ENCODE peak calls at places on chromosomes 13 and 19, in five cellular contexts. C is HAP-1, F is cardiac muscle cell, T is BE2C, B is mammary epithelial cell. G is an unnamed sample. For H3K36me3, the result is how much of the 10 kb centered on the place peaks cover.

GRCh38 chr19:7987084-7987768 is 18.2 kb downstream of the ELAVL1 start:
- DNase-seq in C (no peak), F (no peak), T (no peak), B (no peak), G (no peak)

GRCh38 chr13:85650613-85651012 is 148.6 kb downstream of the SLITRK6 start:
- DNase-seq in C (no peak), F (no peak), T (no peak), B (peak), G (no peak)

GRCh38 chr19:7682175-7682855 is 1.7 kb downstream of the TRAPPC5 start:
- DNase-seq in C (no peak), F (no peak), T (no peak), B (no peak), G (no peak)

GRCh38 chr13:51330741-51331140 is 8.8 kb upstream of the SERPINE3 start:
- DNase-seq in C (no peak), F (no peak), T (no peak), B (peak), G (no peak)

GRCh38 chr13:46804391-46804815 is 7.4 kb upstream of the ESD start:
- DNase-seq in C (no peak), F (no peak), T (no peak), B (peak), G (no peak)

GRCh38 chr13:78606471-78607408 is 3.4 kb upstream of the POU4F1 start:
- DNase-seq in C (no peak), F (no peak), T (no peak), B (no peak), G (no peak)

GRCh38 chr19:53365899-53366493 is 491 bp downstream of the ZNF525 start:
- DNase-seq in C (no peak), F (peak), T (peak), B (peak), G (peak)

GRCh38 chr13:105773887-105774538 is 761.4 kb downstream of the EFNB2 start:
- DNase-seq in C (no peak), F (no peak), T (peak), B (no peak), G (no peak)

GRCh38 chr13:109787135-109787954 is 962 bp upstream of the IRS2 start:
- DNase-seq in C (no peak), F (peak), T (peak), B (peak), G (no peak)

GRCh38 chr19:6464070-6464873 is at the start of gene CRB3:
- DNase-seq in C (no peak), F (no peak), T (no peak), B (peak), G (peak)

GRCh38 chr13:105735269-105735668 is 800.2 kb downstream of the EFNB2 start:
- DNase-seq in C (no peak), F (no peak), T (peak), B (no peak), G (no peak)

GRCh38 chr19:33197591-33198000 is 3.5 kb downstream of the LRP3 start:
- DNase-seq in C (no peak), F (no peak), T (no peak), B (no peak), G (no peak)

GRCh38 chr13:80379245-80379644 is 38.3 kb upstream of the SPRY2 start:
- DNase-seq in C (no peak), F (no peak), T (no peak), B (peak), G (no peak)

GRCh38 chr19:8561071-8561764 is 16.0 kb downstream of the MYO1F start:
- DNase-seq in C (no peak), F (no peak), T (no peak), B (no peak), G (no peak)

GRCh38 chr13:110356362-110356761 is 49.3 kb downstream of the COL4A2 start:
- DNase-seq in C (no peak), F (no peak), T (no peak), B (no peak), G (no peak)

GRCh38 chr13:97127842-97128241 is 94.3 kb upstream of the MBNL2 start:
- DNase-seq in C (no peak), F (no peak), T (no peak), B (no peak), G (no peak)

GRCh38 chr19:351976-352625 is 7.5 kb upstream of the MIER2 start:
- DNase-seq in C (no peak), F (no peak), T (no peak), B (no peak), G (no peak)

GRCh38 chr19:47415953-47416666 is 3.2 kb downstream of the MEIS3 start:
- DNase-seq in C (no peak), F (no peak), T (no peak), B (no peak), G (no peak)

GRCh38 chr13:94327318-94327717 is 152.2 kb downstream of the DCT start:
- DNase-seq in C (no peak), F (no peak), T (no peak), B (no peak), G (no peak)

GRCh38 chr19:42086770-42087550 is 11.0 kb downstream of the ZNF574 start:
- DNase-seq in C (no peak), F (no peak), T (no peak), B (no peak), G (no peak)

GRCh38 chr13:52669677-52670076 is 17.0 kb downstream of the SUGT1 start:
- DNase-seq in C (no peak), F (no peak), T (no peak), B (no peak), G (no peak)

GRCh38 chr19:39307233-39307821 is 11.1 kb downstream of the IFNL1 start:
- DNase-seq in C (no peak), F (peak), T (no peak), B (no peak), G (no peak)

GRCh38 chr19:36973021-36973843 is 57.1 kb downstream of the ZNF568 start:
- DNase-seq in C (no peak), F (peak), T (peak), B (peak), G (peak)

GRCh38 chr19:16566702-16567101 is 5.5 kb downstream of the SLC35E1 start:
- DNase-seq in C (no peak), F (no peak), T (no peak), B (no peak), G (no peak)

GRCh38 chr19:16562608-16563025 is 9.6 kb downstream of the SLC35E1 start:
- DNase-seq in C (no peak), F (no peak), T (no peak), B (no peak), G (no peak)

GRCh38 chr19:16566161-16566560 is 6.1 kb downstream of the SLC35E1 start:
- DNase-seq in C (no peak), F (no peak), T (no peak), B (no peak), G (no peak)

GRCh38 chr19:16561382-16561781 is 10.8 kb downstream of the SLC35E1 start:
- DNase-seq in C (no peak), F (no peak), T (no peak), B (no peak), G (no peak)

GRCh38 chr19:16564842-16565241 is 7.4 kb downstream of the SLC35E1 start:
- DNase-seq in C (no peak), F (no peak), T (no peak), B (no peak), G (peak)
- H3K36me3 ChIP-seq in C (under half), F (under half), T (half or more), B (under half), G (under half)

DNA sequence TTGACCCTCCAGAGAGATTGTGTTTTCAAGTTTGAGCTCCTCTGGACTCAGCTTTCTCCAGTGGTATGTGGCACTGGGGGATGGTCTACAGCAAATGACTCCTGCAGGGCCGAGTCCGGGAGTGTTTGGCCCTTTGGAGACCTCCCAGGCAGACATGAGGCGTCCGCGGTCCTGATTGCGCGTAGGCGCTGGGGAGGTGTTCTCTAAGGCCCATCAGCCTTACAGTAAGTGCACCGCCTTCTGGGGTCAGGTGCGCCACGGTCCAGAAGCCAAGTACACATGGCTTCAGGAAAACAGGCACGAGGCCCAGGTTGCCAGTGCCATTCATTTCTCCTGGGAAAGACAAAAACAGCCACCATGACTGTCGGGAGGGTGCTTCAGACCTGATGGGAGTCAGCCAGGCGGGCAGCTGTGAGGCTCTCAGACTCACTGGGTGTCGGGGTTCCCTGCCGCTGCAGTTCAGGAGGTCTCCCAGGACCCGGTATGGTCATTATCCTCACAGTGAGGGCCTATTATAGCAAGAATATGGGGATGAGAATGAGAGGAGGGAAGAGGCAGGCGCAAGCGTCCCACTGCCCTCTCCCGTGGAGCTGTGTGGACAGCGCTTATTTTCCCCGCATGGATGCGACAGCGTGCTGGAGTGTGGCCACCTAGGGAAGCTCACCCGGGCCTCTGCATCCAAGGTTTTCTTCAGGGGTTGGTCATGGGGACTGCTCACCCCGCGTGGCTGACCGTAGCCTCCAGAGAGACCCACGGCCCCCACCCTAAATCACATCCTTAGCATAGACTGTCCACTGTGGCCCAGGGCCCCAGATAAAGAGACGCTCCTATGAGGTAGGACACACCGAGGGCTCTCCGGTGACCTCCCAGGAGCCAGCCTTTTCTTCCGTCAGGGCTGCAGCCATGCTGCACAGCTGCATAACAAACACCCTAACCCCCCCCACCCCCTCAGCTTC is 21.8 kb downstream of the CCDC8 start:
- DNase-seq in C (no peak), F (no peak), T (no peak), B (no peak), G (no peak)
- H3K36me3 ChIP-seq in C (half or more), F (under half), T (half or more), B (under half), G (under half)

GRCh38 chr13:26213982-26214381 is 8.1 kb downstream of the RNF6 start:
- DNase-seq in C (no peak), F (no peak), T (no peak), B (no peak), G (no peak)
- H3K36me3 ChIP-seq in C (half or more), F (half or more), T (under half), B (under half), G (under half)

DNA sequence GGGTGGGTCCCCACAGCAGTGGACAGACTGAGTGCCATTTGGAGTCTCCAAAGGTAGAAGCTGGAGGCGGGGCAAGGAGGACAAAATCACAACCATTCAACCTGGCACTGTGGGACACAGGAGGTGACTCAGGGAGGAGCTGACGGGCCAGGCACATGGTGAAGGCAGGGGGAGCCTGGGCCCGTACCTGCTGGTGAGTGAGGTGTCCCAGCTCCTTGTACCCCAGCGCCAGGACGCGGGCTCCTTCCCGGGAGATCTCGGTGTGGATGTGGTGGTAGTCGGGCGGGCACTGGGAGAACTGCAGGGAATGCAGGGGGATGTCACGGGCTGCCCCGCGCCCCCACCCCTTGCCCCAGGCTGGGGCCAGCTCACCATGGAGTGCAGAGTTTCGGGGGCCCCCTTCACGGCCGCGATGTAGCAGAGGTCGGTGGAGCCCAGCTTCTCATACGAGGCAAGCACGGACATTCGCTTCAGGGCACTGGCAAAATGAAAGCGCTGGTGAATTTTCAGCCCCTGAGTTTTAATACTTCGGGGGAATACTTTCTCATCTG is 9.8 kb downstream of the ATP13A1 start:
- DNase-seq in C (no peak), F (no peak), T (no peak), B (no peak), G (no peak)
- H3K36me3 ChIP-seq in C (half or more), F (half or more), T (half or more), B (under half), G (half or more)